ENCODE peak calls at places on chromosomes 11 and 22, in seven cellular contexts. One of them, this sample, is unnamed.

GRCh38 chr11:26599421-26599820 is 27.4 kb upstream of the MUC15 start:
- DNase-seq in astrocyte of the spinal cord: peak
- DNase-seq in lower lobe of right lung: no peak
- DNase-seq in epithelial cell of esophagus: peak
- DNase-seq in lower leg skin: no peak
- DNase-seq in pancreas: no peak
- DNase-seq in HCT116: no peak
- DNase-seq in this sample: no peak

GRCh38 chr11:105903113-105903512 is 118.9 kb downstream of the MSANTD4 start:
- DNase-seq in astrocyte of the spinal cord: peak
- DNase-seq in epithelial cell of esophagus: no peak
- DNase-seq in lower leg skin: no peak
- DNase-seq in HCT116: no peak
- DNase-seq in lower lobe of right lung: no peak
- DNase-seq in pancreas: no peak
- DNase-seq in this sample: no peak

GRCh38 chr11:65213322-65214211 is 31.8 kb downstream of the CAPN1 start:
- DNase-seq in astrocyte of the spinal cord: no peak
- DNase-seq in lower leg skin: no peak
- DNase-seq in pancreas: peak
- DNase-seq in HCT116: no peak
- DNase-seq in epithelial cell of esophagus: peak
- DNase-seq in lower lobe of right lung: no peak
- DNase-seq in this sample: no peak

GRCh38 chr11:86395061-86395551 is 20.4 kb downstream of the CCDC81 start:
- DNase-seq in epithelial cell of esophagus: peak
- DNase-seq in astrocyte of the spinal cord: peak
- DNase-seq in lower lobe of right lung: no peak
- DNase-seq in lower leg skin: no peak
- DNase-seq in HCT116: no peak
- DNase-seq in pancreas: no peak
- DNase-seq in this sample: peak

GRCh38 chr22:49976439-49977175 is 16.0 kb downstream of the PIM3 start:
- DNase-seq in astrocyte of the spinal cord: no peak
- DNase-seq in HCT116: no peak
- DNase-seq in pancreas: no peak
- DNase-seq in lower leg skin: peak
- DNase-seq in epithelial cell of esophagus: no peak
- DNase-seq in lower lobe of right lung: no peak
- DNase-seq in this sample: no peak

GRCh38 chr11:114296190-114296978 is at the start of gene NNMT:
- DNase-seq in HCT116: no peak
- DNase-seq in lower lobe of right lung: peak
- DNase-seq in astrocyte of the spinal cord: peak
- DNase-seq in lower leg skin: peak
- DNase-seq in pancreas: no peak
- DNase-seq in epithelial cell of esophagus: peak
- DNase-seq in this sample: no peak

GRCh38 chr11:65471410-65471762 is 27.5 kb upstream of the MALAT1 start:
- DNase-seq in pancreas: peak
- DNase-seq in lower lobe of right lung: peak
- DNase-seq in lower leg skin: no peak
- DNase-seq in epithelial cell of esophagus: peak
- DNase-seq in HCT116: no peak
- DNase-seq in astrocyte of the spinal cord: peak
- DNase-seq in this sample: no peak

GRCh38 chr11:119794141-119794665 is 65.2 kb upstream of the NECTIN1 start:
- DNase-seq in lower leg skin: no peak
- DNase-seq in astrocyte of the spinal cord: no peak
- DNase-seq in HCT116: no peak
- DNase-seq in pancreas: peak
- DNase-seq in lower lobe of right lung: no peak
- DNase-seq in epithelial cell of esophagus: no peak
- DNase-seq in this sample: no peak

GRCh38 chr11:102592634-102593581 is 32.2 kb downstream of the MMP20 start:
- DNase-seq in epithelial cell of esophagus: peak
- DNase-seq in lower leg skin: no peak
- DNase-seq in HCT116: peak
- DNase-seq in lower lobe of right lung: no peak
- DNase-seq in astrocyte of the spinal cord: no peak
- DNase-seq in pancreas: no peak
- DNase-seq in this sample: no peak

GRCh38 chr11:2426826-2427521 is 17.3 kb downstream of the TRPM5 start:
- DNase-seq in astrocyte of the spinal cord: no peak
- DNase-seq in pancreas: no peak
- DNase-seq in epithelial cell of esophagus: no peak
- DNase-seq in lower lobe of right lung: peak
- DNase-seq in lower leg skin: no peak
- DNase-seq in HCT116: no peak
- DNase-seq in this sample: peak

GRCh38 chr11:35009191-35009940 is 92.9 kb downstream of the PDHX start:
- DNase-seq in lower lobe of right lung: no peak
- DNase-seq in epithelial cell of esophagus: peak
- DNase-seq in astrocyte of the spinal cord: peak
- DNase-seq in HCT116: peak
- DNase-seq in pancreas: no peak
- DNase-seq in lower leg skin: no peak
- DNase-seq in this sample: no peak

GRCh38 chr11:92295175-92296137 is 70.8 kb downstream of the FAT3 start:
- DNase-seq in astrocyte of the spinal cord: peak
- DNase-seq in pancreas: no peak
- DNase-seq in lower lobe of right lung: no peak
- DNase-seq in HCT116: no peak
- DNase-seq in lower leg skin: no peak
- DNase-seq in epithelial cell of esophagus: peak
- DNase-seq in this sample: no peak

GRCh38 chr22:45608763-45609180 is 62.9 kb upstream of the ATXN10 start:
- DNase-seq in epithelial cell of esophagus: peak
- DNase-seq in astrocyte of the spinal cord: peak
- DNase-seq in HCT116: peak
- DNase-seq in lower lobe of right lung: peak
- DNase-seq in pancreas: no peak
- DNase-seq in lower leg skin: no peak
- DNase-seq in this sample: no peak

DNA sequence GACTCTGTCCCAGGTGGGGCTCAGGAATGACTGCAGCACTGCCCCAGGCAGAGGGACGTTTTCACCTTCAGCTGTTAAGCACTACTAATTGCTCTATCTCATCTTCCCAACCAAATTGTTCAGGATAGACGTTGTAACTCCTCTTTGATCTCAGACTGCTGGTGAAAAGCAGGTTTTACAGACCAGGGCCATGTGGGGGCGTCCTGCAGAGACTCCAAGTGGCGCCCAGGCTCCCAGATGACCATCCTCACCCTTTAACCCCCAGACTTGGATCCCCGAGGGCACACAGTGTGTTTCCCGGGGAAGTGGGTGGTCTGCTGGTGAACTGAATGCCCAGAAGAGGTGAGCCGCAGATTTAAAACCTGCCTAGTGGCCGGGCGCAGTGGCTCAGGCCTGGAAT is 23.9 kb downstream of the FADD start:
- DNase-seq in lower leg skin: no peak
- DNase-seq in pancreas: no peak
- DNase-seq in astrocyte of the spinal cord: no peak
- DNase-seq in lower lobe of right lung: peak
- DNase-seq in epithelial cell of esophagus: no peak
- DNase-seq in HCT116: peak
- DNase-seq in this sample: no peak
- TF ChIP-seq CTCF in lower leg skin: no peak
- TF ChIP-seq CTCF in pancreas: no peak
- TF ChIP-seq CTCF in astrocyte of the spinal cord: no peak
- TF ChIP-seq CTCF in lower lobe of right lung: peak
- TF ChIP-seq CTCF in epithelial cell of esophagus: peak
- TF ChIP-seq CTCF in HCT116: peak
- TF ChIP-seq CTCF in this sample: no peak

GRCh38 chr11:122780296-122780949 is 57.9 kb upstream of the CRTAM start:
- DNase-seq in lower leg skin: no peak
- DNase-seq in lower lobe of right lung: no peak
- DNase-seq in epithelial cell of esophagus: no peak
- DNase-seq in pancreas: no peak
- DNase-seq in astrocyte of the spinal cord: no peak
- DNase-seq in HCT116: no peak
- DNase-seq in this sample: no peak
- H3K4me3 ChIP-seq in lower leg skin: no peak
- H3K4me3 ChIP-seq in lower lobe of right lung: peak
- H3K4me3 ChIP-seq in epithelial cell of esophagus: no peak
- H3K4me3 ChIP-seq in pancreas: no peak
- H3K4me3 ChIP-seq in astrocyte of the spinal cord: no peak
- H3K4me3 ChIP-seq in HCT116: no peak
- H3K4me3 ChIP-seq in this sample: no peak

GRCh38 chr22:37802310-37803194 is 5.2 kb upstream of the GCAT start:
- DNase-seq in lower leg skin: no peak
- DNase-seq in astrocyte of the spinal cord: peak
- DNase-seq in lower lobe of right lung: peak
- DNase-seq in epithelial cell of esophagus: peak
- DNase-seq in HCT116: no peak
- DNase-seq in pancreas: peak
- DNase-seq in this sample: no peak
- TF ChIP-seq CTCF in lower leg skin: no peak
- TF ChIP-seq CTCF in astrocyte of the spinal cord: no peak
- TF ChIP-seq CTCF in lower lobe of right lung: no peak
- TF ChIP-seq CTCF in epithelial cell of esophagus: no peak
- TF ChIP-seq CTCF in HCT116: no peak
- TF ChIP-seq CTCF in pancreas: no peak
- TF ChIP-seq CTCF in this sample: no peak

DNA sequence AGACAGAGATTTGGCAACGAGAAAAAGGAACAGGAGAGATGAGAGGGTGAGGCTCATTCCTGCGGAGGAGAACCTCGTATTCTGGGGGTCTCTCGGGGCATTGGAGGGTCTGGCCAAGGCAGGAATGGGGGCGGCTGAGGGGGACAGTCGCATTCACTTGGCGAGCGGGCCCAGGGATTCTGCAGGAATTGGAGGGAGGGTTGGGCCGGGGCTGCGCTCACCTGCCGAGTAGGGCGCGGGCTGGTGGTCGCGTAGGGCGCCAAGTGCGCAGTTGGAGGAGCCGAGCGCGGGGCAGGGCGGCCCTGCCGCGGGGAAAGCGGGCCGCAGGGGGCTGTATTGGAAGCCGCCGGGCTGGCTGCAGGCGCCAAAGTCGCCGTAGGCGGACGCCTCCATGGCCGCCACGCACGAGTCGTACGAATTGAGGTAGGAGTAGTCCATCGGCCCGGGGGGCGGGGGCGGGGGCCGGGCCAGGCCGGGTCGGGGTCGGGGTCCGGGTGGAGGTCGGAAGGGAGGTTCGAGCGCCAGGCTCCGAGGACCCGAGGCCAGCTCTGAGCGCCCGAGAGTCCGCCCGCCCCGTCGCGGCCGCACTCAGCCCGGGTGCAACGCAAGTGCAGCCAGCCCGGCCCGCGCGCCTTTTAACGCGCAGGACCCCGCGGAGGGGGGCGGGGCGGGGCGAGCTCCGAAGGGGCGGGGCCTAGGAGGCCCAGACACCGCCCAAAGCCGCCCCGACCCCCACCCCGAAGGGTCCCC is at the start of gene PHOX2A:
- DNase-seq in epithelial cell of esophagus: no peak
- DNase-seq in astrocyte of the spinal cord: no peak
- DNase-seq in HCT116: no peak
- DNase-seq in lower leg skin: no peak
- DNase-seq in pancreas: peak
- DNase-seq in lower lobe of right lung: no peak
- DNase-seq in this sample: no peak
- H3K4me3 ChIP-seq in epithelial cell of esophagus: no peak
- H3K4me3 ChIP-seq in astrocyte of the spinal cord: no peak
- H3K4me3 ChIP-seq in HCT116: no peak
- H3K4me3 ChIP-seq in lower leg skin: no peak
- H3K4me3 ChIP-seq in pancreas: no peak
- H3K4me3 ChIP-seq in lower lobe of right lung: peak
- H3K4me3 ChIP-seq in this sample: no peak

DNA sequence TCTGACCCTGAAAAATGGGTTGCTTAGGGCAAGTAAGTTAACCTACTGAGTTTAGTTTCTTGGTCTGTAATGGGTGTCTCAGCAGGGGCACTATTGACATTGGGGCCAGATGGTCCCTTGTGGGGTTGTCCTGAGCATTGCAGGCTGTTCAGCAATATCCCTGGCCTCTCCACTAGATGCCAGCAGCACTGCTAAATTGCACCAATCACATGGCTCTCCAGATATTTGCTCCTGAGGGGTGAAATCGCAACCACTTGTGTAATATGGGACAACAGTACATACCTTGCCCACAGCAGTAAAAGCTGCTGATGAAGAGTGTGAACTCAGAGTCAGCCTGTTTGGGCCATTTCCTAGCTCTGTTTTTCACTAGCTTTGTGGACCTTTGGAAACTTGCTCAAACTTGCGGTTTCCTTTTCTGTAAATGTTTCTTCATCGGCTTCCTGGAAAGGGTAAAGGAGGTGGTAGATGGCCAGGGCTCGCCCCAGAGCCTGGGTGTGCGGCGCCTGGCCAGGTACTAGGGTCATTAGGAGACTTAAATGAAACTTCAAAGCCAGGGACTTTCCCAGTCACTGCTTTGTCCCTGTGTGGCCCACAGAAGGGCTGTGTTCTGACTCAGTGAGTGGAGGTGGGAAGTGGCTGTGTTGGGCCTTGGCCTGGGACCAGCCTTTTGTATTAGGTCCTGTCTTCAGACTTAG is 13.0 kb downstream of the NCF4 start:
- DNase-seq in astrocyte of the spinal cord: peak
- DNase-seq in epithelial cell of esophagus: peak
- DNase-seq in lower leg skin: no peak
- DNase-seq in pancreas: no peak
- DNase-seq in lower lobe of right lung: peak
- DNase-seq in HCT116: peak
- DNase-seq in this sample: no peak
- TF ChIP-seq CTCF in astrocyte of the spinal cord: peak
- TF ChIP-seq CTCF in epithelial cell of esophagus: peak
- TF ChIP-seq CTCF in lower leg skin: no peak
- TF ChIP-seq CTCF in pancreas: peak
- TF ChIP-seq CTCF in lower lobe of right lung: peak
- TF ChIP-seq CTCF in HCT116: peak
- TF ChIP-seq CTCF in this sample: peak